ENCODE peak calls at places on chromosomes 7 and 10, in five cellular contexts. X is fibroblast of lung, L is colonic mucosa, S is astrocyte, H is Karpas-422. R is an unnamed sample. For H3K27me3 and H3K36me3, the result is how much of the 10 kb centered on the place peaks cover.

GRCh38 chr7:39228946-39229345 is 251.2 kb downstream of the POU6F2 start:
- DNase-seq in X (no peak), L (no peak), S (peak), H (no peak), R (peak)

GRCh38 chr10:132111121-132111731 is 45.5 kb downstream of the JAKMIP3 start:
- DNase-seq in X (no peak), L (peak), S (no peak), H (no peak), R (no peak)

GRCh38 chr7:64999165-65000004 is 7.1 kb downstream of the ERV3-1 start:
- DNase-seq in X (peak), L (no peak), S (peak), H (peak), R (peak)

GRCh38 chr10:110613341-110613995 is 30.7 kb upstream of the RBM20 start:
- DNase-seq in X (no peak), L (no peak), S (no peak), H (no peak), R (no peak)

GRCh38 chr7:43096875-43097274 is 15.6 kb upstream of the HECW1 start:
- DNase-seq in X (no peak), L (no peak), S (no peak), H (no peak), R (no peak)

GRCh38 chr7:117895271-117895670 is 22.0 kb upstream of the CTTNBP2 start:
- DNase-seq in X (no peak), L (no peak), S (no peak), H (no peak), R (no peak)

GRCh38 chr7:98051118-98051744 is 55.4 kb upstream of the LMTK2 start:
- DNase-seq in X (no peak), L (peak), S (no peak), H (peak), R (no peak)

GRCh38 chr7:81810448-81811155 is 40.8 kb upstream of the HGF start:
- DNase-seq in X (no peak), L (no peak), S (no peak), H (no peak), R (no peak)

GRCh38 chr7:149773446-149774236 is at the start of gene ZNF467:
- DNase-seq in X (peak), L (peak), S (no peak), H (no peak), R (peak)

GRCh38 chr10:31036209-31036608 is 4.5 kb upstream of the ZNF438 start:
- DNase-seq in X (no peak), L (no peak), S (peak), H (no peak), R (peak)

GRCh38 chr7:36749282-36749960 is 25.1 kb upstream of the AOAH start:
- DNase-seq in X (peak), L (no peak), S (peak), H (no peak), R (no peak)

GRCh38 chr10:31171402-31172120 is 139.9 kb upstream of the ZNF438 start:
- DNase-seq in X (peak), L (no peak), S (peak), H (no peak), R (peak)

GRCh38 chr7:150903627-150904026 is 51.3 kb downstream of the AOC1 start:
- DNase-seq in X (peak), L (peak), S (peak), H (no peak), R (peak)

GRCh38 chr10:125158528-125159485 is 1.6 kb downstream of the CTBP2 start:
- DNase-seq in X (peak), L (peak), S (peak), H (no peak), R (peak)

GRCh38 chr7:67343566-67343965 is 346.9 kb downstream of the TYW1 start:
- DNase-seq in X (no peak), L (peak), S (no peak), H (no peak), R (no peak)

GRCh38 chr10:70729763-70730357 is 55.3 kb downstream of the TBATA start:
- DNase-seq in X (peak), L (peak), S (no peak), H (no peak), R (no peak)

GRCh38 chr10:35565602-35566061 is 39.5 kb upstream of the GJD4 start:
- DNase-seq in X (no peak), L (no peak), S (peak), H (no peak), R (no peak)

GRCh38 chr7:5709347-5709950 is 72.0 kb downstream of the RNF216 start:
- DNase-seq in X (no peak), L (no peak), S (no peak), H (no peak), R (peak)

GRCh38 chr10:11005626-11006427 is 11.8 kb upstream of the CELF2 start:
- DNase-seq in X (no peak), L (no peak), S (no peak), H (no peak), R (no peak)

GRCh38 chr7:73768661-73769480 is 1.2 kb downstream of the CLDN3 start:
- DNase-seq in X (no peak), L (no peak), S (no peak), H (no peak), R (no peak)

GRCh38 chr7:110911632-110912031 is 179.3 kb upstream of the LRRN3 start:
- DNase-seq in X (no peak), L (no peak), S (no peak), H (no peak), R (no peak)

DNA sequence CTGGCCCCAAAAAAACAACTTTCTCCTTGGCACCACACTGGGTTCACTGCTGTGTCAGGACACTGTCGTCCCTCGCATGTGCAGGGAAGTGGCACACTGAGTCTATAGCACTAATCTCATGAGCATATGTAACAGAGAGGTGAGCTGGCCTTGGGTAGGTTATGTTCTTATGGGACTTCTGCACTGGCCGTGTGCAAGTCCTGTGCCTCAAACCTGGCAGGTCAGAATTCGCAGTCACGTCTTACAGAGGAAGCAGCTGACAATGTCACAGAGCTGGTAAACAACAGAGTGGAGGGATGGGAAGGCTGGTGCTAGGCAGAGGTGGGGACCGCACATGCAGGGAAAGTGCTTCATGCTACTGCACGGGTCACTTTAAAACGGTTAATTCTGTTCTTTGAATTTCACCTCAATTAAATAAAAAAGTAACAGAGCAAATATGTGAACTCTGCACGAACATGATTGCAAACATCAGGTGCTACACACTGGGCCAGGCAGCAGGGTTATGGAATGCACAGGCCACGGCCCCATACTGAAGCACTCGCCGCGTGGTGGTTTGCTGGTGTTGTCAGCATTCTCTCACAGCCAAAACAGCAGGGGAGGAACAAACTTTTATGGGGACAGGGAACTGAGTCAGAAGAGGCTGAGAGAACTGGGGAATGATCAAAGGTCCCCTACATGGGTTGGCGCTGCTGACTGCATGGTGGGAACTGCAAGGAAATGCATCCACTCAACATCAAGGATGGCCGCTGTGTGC is 54.2 kb downstream of the VOPP1 start:
- DNase-seq in X (no peak), L (no peak), S (no peak), H (no peak), R (no peak)
- H3K9ac ChIP-seq in X (no peak), L (no peak), S (no peak), H (no peak), R (no peak)

DNA sequence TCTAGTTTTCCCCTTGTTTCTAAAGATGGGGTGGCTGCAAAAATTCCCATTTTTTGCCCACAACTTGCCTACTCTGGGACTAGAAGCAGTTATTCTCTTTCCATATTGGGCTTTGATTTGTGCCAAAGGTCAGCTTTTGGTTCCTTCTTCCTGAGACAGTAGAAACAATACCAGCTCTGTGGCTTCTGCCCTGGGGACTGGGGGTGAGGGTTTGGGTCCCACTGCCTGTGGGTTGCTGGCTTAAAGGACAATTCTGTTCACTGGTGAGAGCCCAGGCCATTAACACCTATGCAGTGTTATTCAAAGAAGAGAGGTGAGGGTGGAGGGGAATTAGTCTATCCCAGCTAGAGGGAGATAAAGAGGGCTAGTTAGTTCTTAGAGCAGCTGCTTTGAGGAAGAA is 171.5 kb downstream of the CPEB3 start:
- DNase-seq in X (no peak), L (no peak), S (no peak), H (no peak), R (no peak)
- H3K27me3 ChIP-seq in X (under half), L (under half), S (under half), H (under half), R (under half)

DNA sequence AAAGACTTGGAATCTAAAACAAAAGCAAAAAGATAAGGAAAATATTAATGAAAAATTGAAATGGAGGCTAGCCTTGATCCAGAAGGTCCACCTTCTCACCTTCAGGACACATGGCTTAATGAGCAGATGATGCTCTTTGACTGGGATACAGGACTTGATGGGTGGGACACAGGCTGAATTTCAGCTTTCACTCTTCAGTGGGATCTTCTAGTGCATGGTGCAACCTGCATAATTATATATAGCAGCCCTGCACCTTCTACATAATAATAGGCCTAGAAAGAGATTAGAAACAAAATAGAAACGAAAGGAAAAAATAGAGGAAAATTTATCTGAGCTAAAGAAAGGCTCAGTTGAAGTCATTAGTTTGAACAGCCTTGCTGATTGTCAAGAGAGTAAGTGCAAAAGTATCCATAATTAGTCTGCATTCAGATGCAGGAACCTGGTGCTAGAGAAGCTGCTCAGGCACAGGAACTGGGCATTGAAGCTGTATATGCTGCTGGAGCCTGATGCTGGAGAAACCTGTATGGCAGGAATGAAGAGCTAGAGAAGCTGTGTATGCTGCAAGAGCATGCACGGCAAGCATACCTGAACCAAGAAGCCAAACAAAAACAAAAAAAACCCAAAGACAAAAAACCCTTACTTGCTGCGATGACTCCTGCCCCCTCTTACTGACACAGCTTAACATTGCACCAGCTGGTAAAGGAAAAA is 19.4 kb downstream of the MKLN1 start:
- DNase-seq in X (no peak), L (no peak), S (no peak), H (no peak), R (no peak)
- H3K36me3 ChIP-seq in X (under half), L (under half), S (under half), H (under half), R (under half)

GRCh38 chr7:141073173-141073640 is 657 bp upstream of the TMEM178B start:
- DNase-seq in X (peak), L (no peak), S (peak), H (no peak), R (peak)
- H3K9ac ChIP-seq in X (no peak), L (no peak), S (no peak), H (no peak), R (no peak)

R was measured in adipocyte.